ENCODE peak calls at places on chromosomes 4 and X, in seven cellular contexts. N, R, I, Z, H, V and U are unnamed samples.

GRCh38 chrX:148311544-148311943 is 188.9 kb upstream of the AFF2 start:
- DNase-seq in N (no peak), R (no peak), I (no peak), Z (no peak), H (no peak), V (no peak), U (no peak)

GRCh38 chr4:76981649-76982048 is 32.1 kb downstream of the SEPTIN11 start:
- DNase-seq in N (no peak), R (no peak), I (no peak), Z (no peak), H (no peak), V (no peak), U (no peak)

GRCh38 chr4:48804584-48805301 is 24.7 kb upstream of the FRYL start:
- DNase-seq in N (no peak), R (no peak), I (no peak), Z (no peak), H (no peak), V (no peak), U (no peak)

GRCh38 chr4:20487852-20488251 is 212.4 kb upstream of the PACRGL start:
- DNase-seq in N (no peak), R (peak), I (no peak), Z (peak), H (no peak), V (no peak), U (no peak)

GRCh38 chr4:158914178-158914577 is 145.4 kb downstream of the FNIP2 start:
- DNase-seq in N (no peak), R (peak), I (no peak), Z (peak), H (no peak), V (peak), U (no peak)

GRCh38 chrX:12583543-12583942 is 207.7 kb upstream of the PRPS2 start:
- DNase-seq in N (no peak), R (no peak), I (no peak), Z (no peak), H (no peak), V (no peak), U (peak)

GRCh38 chrX:130885996-130886395 is 17.0 kb downstream of the ENOX2 start:
- DNase-seq in N (no peak), R (no peak), I (no peak), Z (no peak), H (no peak), V (no peak), U (no peak)

GRCh38 chr4:5993876-5994811 is 24.1 kb downstream of the C4orf50 start:
- DNase-seq in N (no peak), R (no peak), I (no peak), Z (no peak), H (no peak), V (no peak), U (no peak)

GRCh38 chr4:6693274-6694176 is at the start of gene S100P:
- DNase-seq in N (no peak), R (peak), I (no peak), Z (no peak), H (no peak), V (no peak), U (peak)

GRCh38 chr4:56732301-56732700 is 51.2 kb upstream of the HOPX start:
- DNase-seq in N (no peak), R (no peak), I (no peak), Z (peak), H (no peak), V (no peak), U (no peak)

GRCh38 chrX:102624105-102624504 is 24.8 kb downstream of the ARMCX5 start:
- DNase-seq in N (no peak), R (no peak), I (no peak), Z (peak), H (no peak), V (no peak), U (no peak)

GRCh38 chrX:51803833-51804232 is 60.6 kb downstream of the GSPT2 start:
- DNase-seq in N (no peak), R (no peak), I (no peak), Z (no peak), H (no peak), V (no peak), U (no peak)

GRCh38 chr4:86556791-86557415 is 37.2 kb upstream of the PTPN13 start:
- DNase-seq in N (no peak), R (peak), I (no peak), Z (peak), H (no peak), V (no peak), U (no peak)

GRCh38 chrX:88977835-88978234 is 230.8 kb downstream of the CPXCR1 start:
- DNase-seq in N (no peak), R (no peak), I (no peak), Z (no peak), H (no peak), V (no peak), U (no peak)

GRCh38 chrX:10314530-10315104 is 157.8 kb downstream of the CLCN4 start:
- DNase-seq in N (no peak), R (no peak), I (no peak), Z (no peak), H (no peak), V (no peak), U (no peak)

GRCh38 chrX:28223991-28224390 is 242.7 kb upstream of the DCAF8L1 start:
- DNase-seq in N (no peak), R (no peak), I (no peak), Z (no peak), H (no peak), V (no peak), U (no peak)

GRCh38 chr4:94561249-94562024 is 109.7 kb downstream of the PDLIM5 start:
- DNase-seq in N (no peak), R (peak), I (no peak), Z (peak), H (no peak), V (peak), U (no peak)

GRCh38 chr4:137359691-137360315 is 172.5 kb downstream of the PCDH18 start:
- DNase-seq in N (no peak), R (no peak), I (no peak), Z (no peak), H (no peak), V (peak), U (no peak)

GRCh38 chr4:16752150-16752549 is 146.3 kb downstream of the LDB2 start:
- DNase-seq in N (no peak), R (peak), I (no peak), Z (no peak), H (no peak), V (no peak), U (no peak)

GRCh38 chrX:14694631-14695030 is 165.3 kb downstream of the GLRA2 start:
- DNase-seq in N (no peak), R (peak), I (no peak), Z (peak), H (no peak), V (peak), U (no peak)

GRCh38 chr4:105472871-105473339 is 957 bp downstream of the PPA2 start:
- DNase-seq in N (peak), R (peak), I (no peak), Z (no peak), H (peak), V (no peak), U (peak)